ENCODE peak calls at places on chromosomes 2 and 18, in six cellular contexts. B, E, C, R, W and N are unnamed samples.
A peak's percentile ranks its signal among the peaks of the same experiment; 100 is the strongest.

GRCh38 chr2:38711558-38711957 is 39.6 kb downstream of the SRSF7 start:
- DNase-seq in R (no peak), C (no peak), W (no peak), B (no peak), E (no peak), N (no peak)

GRCh38 chr2:46379213-46380037 is 82.2 kb downstream of the EPAS1 start:
- DNase-seq in E (no peak), B (no peak), C (no peak), W (no peak), R (no peak), N (no peak)

GRCh38 chr2:20370191-20370590 is 19.5 kb upstream of the PUM2 start:
- DNase-seq in R (no peak), B (no peak), W (no peak), E (no peak), C (no peak), N (no peak)

GRCh38 chr2:107712857-107713256 is 113.8 kb upstream of the RGPD4 start:
- DNase-seq in B (no peak), W (no peak), C (no peak), R (no peak), E (no peak), N (no peak)

GRCh38 chr2:170354409-170354808 is 176.5 kb downstream of the MYO3B start:
- DNase-seq in W (no peak), C (no peak), R (no peak), B (no peak), E (no peak), N (no peak)

GRCh38 chr2:203732072-203732952 is 25.9 kb downstream of the CD28 start:
- DNase-seq in B (no peak), R (no peak), W (no peak), E (no peak), C (no peak), N (no peak)

GRCh38 chr18:12327510-12328178 is 19.6 kb downstream of the TUBB6 start:
- DNase-seq in W (no peak), B (peak; percentile 88), E (peak; percentile 72), R (peak; percentile 97), C (peak; percentile 69), N (peak; percentile 66)

GRCh38 chr2:16713011-16713423 is 47.4 kb upstream of the CYRIA start:
- DNase-seq in B (no peak), C (no peak), R (no peak), W (no peak), E (no peak), N (no peak)

GRCh38 chr18:49691177-49691608 is 122.1 kb downstream of the ACAA2 start:
- DNase-seq in W (no peak), E (no peak), R (no peak), C (no peak), B (no peak), N (no peak)

GRCh38 chr18:3948958-3949357 is 499.0 kb downstream of the TGIF1 start:
- DNase-seq in W (no peak), E (no peak), R (no peak), B (no peak), C (no peak), N (no peak)

GRCh38 chr18:23921716-23922285 is 92.8 kb upstream of the TTC39C start:
- DNase-seq in B (no peak), R (no peak), W (no peak), E (no peak), C (no peak), N (no peak)

GRCh38 chr2:34570266-34570872 is 971.3 kb upstream of the FAM98A start:
- DNase-seq in R (no peak), C (peak; percentile 53), W (no peak), E (no peak), B (no peak), N (no peak)

GRCh38 chr18:25727281-25727680 is 363.1 kb downstream of the SS18 start:
- DNase-seq in W (no peak), R (no peak), C (no peak), B (no peak), E (no peak), N (no peak)

GRCh38 chr2:237295889-237296480 is 118.0 kb downstream of the COL6A3 start:
- DNase-seq in W (no peak), R (no peak), C (no peak), E (no peak), B (no peak), N (no peak)
- TF ChIP-seq POLR2AphosphoS5 in W (no peak), R (peak; percentile 78), C (no peak), E (no peak), B (no peak), N (no peak)

GRCh38 chr2:238786379-238786778 is 61.5 kb upstream of the TWIST2 start:
- DNase-seq in E (no peak), W (no peak), R (no peak), C (no peak), B (no peak), N (no peak)
- TF ChIP-seq TAF1 in E (no peak), W (no peak), R (no peak), C (no peak), B (no peak), N (no peak)

DNA sequence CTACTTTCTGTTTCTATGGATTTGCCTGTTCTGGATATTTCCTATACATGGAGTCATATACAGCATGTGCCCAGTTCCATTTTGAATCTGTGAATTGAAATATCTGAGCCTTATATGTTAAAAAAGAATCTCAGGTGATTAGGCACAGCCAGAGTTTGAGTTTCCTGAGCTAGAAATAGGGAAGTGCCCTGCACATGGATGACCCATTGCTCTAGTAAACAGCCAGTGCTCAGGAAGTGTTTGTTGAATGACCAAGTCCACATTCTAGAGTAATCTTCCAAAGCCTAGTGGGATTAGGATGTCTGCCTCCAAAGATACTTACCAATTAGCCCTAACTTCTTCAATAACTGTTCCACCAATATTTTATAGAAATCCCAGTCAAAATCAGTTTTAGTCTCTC is 165.8 kb downstream of the SETBP1 start:
- DNase-seq in W (no peak), B (no peak), R (no peak), E (no peak), C (no peak), N (no peak)
- TF ChIP-seq POLR2A in W (no peak), B (no peak), R (no peak), E (no peak), C (no peak), N (no peak)

DNA sequence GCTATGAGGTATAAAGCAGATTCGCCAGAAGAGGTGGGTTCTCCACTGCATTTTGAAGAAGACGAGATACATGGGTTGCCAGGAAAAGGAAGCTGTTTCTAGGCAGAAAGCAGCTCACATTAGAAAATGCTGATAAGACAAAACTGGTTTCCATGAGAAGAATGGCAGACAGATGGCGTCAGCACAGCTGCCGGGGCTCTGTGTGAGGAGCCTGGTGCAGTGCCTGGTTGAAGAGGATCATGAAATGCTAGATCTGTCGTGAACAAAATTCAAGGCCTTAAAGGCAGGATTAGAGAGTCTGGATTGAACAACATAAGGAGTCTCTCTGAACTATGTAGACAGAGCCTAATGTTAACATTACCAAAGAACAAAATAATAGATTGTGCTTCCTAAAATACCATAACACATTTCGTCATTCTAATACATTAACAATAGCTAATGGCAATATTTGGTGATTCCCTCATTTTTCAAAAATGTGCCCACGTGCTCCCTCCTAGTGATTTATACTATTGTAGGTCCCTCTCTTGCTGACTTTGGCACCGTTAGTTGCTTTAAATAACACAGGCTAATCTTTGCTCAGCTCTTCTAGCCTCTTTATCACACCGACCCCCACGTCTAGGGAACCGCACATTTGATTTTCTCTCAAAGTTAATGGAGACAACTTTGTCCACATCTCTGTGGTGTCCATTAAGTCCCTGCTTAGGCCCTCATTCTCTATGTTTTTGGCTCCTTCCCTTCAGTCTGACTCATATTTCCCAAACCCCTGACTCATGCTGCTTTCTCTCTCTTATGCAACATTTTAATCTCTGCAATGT is 38.2 kb downstream of the EFEMP1 start:
- DNase-seq in R (no peak), W (no peak), C (no peak), B (peak; percentile 12), E (no peak), N (no peak)
- TF ChIP-seq POLR2AphosphoS5 in R (no peak), W (no peak), C (no peak), B (no peak), E (no peak), N (no peak)

GRCh38 chr2:176122633-176123482 is at the start of gene HOXD9:
- DNase-seq in B (no peak), W (no peak), R (peak; percentile 75), C (no peak), E (no peak), N (no peak)
- TF ChIP-seq TAF1 in B (no peak), W (no peak), R (no peak), C (no peak), E (no peak), N (no peak)

DNA sequence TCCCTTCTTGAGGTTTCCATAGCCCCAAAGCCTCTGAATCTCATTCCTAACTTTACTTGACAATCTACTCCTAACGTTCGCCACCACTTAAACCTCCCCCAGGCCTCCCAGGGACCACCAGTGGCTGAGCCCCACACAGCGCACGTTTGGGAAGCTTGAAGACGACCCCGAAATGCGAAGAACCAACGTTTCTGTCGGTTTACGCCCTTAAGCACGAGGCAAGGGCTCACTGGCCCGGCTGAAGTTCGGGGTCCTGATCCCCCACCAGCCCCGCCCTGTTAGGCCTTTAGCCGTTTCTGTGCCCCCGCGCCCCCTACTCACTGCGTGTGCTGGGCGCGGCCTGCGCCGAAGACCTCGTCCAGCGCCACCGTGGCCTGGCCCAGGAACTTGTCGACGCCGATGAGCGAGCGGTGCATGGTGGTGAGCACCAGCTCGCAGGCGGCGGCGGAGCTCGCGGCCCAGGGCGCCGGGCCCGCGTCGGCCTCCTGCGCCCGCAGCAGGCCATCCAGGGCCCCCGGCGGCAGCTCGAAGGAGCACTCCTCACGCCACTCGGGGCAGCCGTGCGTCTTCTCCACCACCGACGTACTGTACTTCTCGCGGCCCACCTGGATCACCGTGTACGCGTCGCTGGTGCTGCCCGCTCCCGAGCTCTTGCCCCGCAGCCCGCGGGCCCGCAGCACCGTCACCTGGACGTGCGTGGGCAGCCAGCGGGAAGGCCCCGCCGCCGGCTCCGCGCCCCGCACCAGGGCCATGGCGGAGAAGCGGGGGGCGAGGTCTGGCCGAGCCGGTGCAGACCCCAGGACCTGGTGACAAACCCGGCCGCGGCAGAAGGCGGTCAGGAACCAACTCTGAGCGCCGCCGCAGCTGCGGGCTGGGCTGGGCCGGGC is 479 bp downstream of the RAB11FIP5 start:
- DNase-seq in C (peak; percentile 22), E (no peak), R (peak; percentile 75), B (peak; percentile 41), W (no peak), N (no peak)
- TF ChIP-seq POLR2A in C (no peak), E (no peak), R (no peak), B (no peak), W (no peak), N (no peak)

DNA sequence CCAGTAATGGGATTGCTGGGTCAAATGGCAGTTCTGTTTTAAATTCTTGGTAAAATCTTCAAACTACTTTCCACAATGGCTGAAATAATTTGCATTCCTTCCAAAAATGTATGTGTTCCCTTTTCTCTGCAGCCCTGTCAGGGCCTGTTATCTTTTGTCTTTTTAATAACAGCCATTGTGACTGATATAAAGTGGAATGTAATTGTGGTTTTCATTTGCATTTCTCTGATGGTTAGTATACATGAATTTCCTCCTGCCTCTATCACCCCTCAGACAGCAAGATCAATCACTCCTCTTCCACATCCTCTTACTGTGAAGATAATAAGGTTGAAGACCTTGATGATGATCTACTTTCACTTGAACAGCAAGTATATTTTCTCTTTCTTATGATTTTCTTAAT is 304.8 kb upstream of the FSIP2 start:
- DNase-seq in W (no peak), B (no peak), R (no peak), E (no peak), C (no peak), N (no peak)
- TF ChIP-seq POLR2AphosphoS5 in W (no peak), B (no peak), R (no peak), E (no peak), C (no peak), N (no peak)

GRCh38 chr2:221676566-221677172 is 104.6 kb upstream of the EPHA4 start:
- DNase-seq in R (no peak), E (no peak), W (no peak), B (no peak), C (no peak), N (no peak)
- TF ChIP-seq TAF1 in R (no peak), E (no peak), W (no peak), B (no peak), C (no peak), N (no peak)